ENCODE peak calls at places on chromosomes 12 and 14, in seven cellular contexts. A is OCI-LY7, D is tibial nerve, W is neural progenitor cell, C is tibial artery, Y is PC-3, O is IMR-90. H is an unnamed sample.
A peak's percentile ranks its signal among the peaks of the same experiment; 100 is the strongest.

GRCh38 chr12:2643736-2644135 is 151.0 kb upstream of the FKBP4 start:
- DNase-seq in A (no peak), D (no peak), W (no peak), C (peak; percentile 49), Y (no peak), O (no peak), H (no peak)

GRCh38 chr14:93281937-93282336 is 50.9 kb downstream of the BTBD7 start:
- DNase-seq in A (no peak), D (no peak), W (no peak), C (no peak), Y (no peak), O (peak; percentile 54), H (no peak)

GRCh38 chr12:13941258-13942249 is 39.8 kb downstream of the GRIN2B start:
- DNase-seq in A (peak; percentile 46), D (no peak), W (peak; percentile 85), C (no peak), Y (peak; percentile 72), O (peak; percentile 0), H (peak; percentile 15)

GRCh38 chr12:6950401-6950801 is 755 bp upstream of the PTPN6 start:
- DNase-seq in A (peak; percentile 67), D (no peak), W (no peak), C (no peak), Y (no peak), O (no peak), H (no peak)

GRCh38 chr14:64800000-64800399 is 79.7 kb downstream of the SPTB start:
- DNase-seq in A (peak; percentile 7), D (no peak), W (peak; percentile 45), C (no peak), Y (peak; percentile 69), O (peak; percentile 18), H (peak; percentile 41)

GRCh38 chr12:40106655-40107054 is 774 bp upstream of the SLC2A13 start:
- DNase-seq in A (no peak), D (no peak), W (no peak), C (no peak), Y (peak; percentile 18), O (no peak), H (no peak)

GRCh38 chr12:57454566-57455373 is at the start of gene INHBE:
- DNase-seq in A (peak; percentile 58), D (no peak), W (peak; percentile 86), C (no peak), Y (no peak), O (peak; percentile 96), H (no peak)

GRCh38 chr12:47207005-47207717 is 127.4 kb upstream of the AMIGO2 start:
- DNase-seq in A (peak; percentile 74), D (no peak), W (no peak), C (no peak), Y (no peak), O (no peak), H (no peak)

GRCh38 chr12:112183141-112183581 is 57.8 kb downstream of the TRAFD1 start:
- DNase-seq in A (no peak), D (no peak), W (no peak), C (no peak), Y (no peak), O (peak; percentile 83), H (no peak)

GRCh38 chr12:130068741-130069140 is 93.5 kb upstream of the FZD10 start:
- DNase-seq in A (no peak), D (no peak), W (no peak), C (no peak), Y (no peak), O (no peak), H (no peak)

GRCh38 chr12:52454411-52455201 is 2.7 kb upstream of the KRT6B start:
- DNase-seq in A (no peak), D (no peak), W (no peak), C (no peak), Y (peak; percentile 86), O (no peak), H (no peak)

GRCh38 chr12:43271659-43272058 is 280.3 kb downstream of the ADAMTS20 start:
- DNase-seq in A (no peak), D (no peak), W (no peak), C (no peak), Y (no peak), O (no peak), H (no peak)

GRCh38 chr12:68971404-68971803 is 38.4 kb upstream of the CPM start:
- DNase-seq in A (no peak), D (no peak), W (no peak), C (no peak), Y (peak; percentile 67), O (peak; percentile 82), H (no peak)

GRCh38 chr14:23551266-23552028 is at the start of gene ZFHX2:
- DNase-seq in A (peak; percentile 71), D (peak; percentile 47), W (peak; percentile 96), C (peak; percentile 79), Y (peak; percentile 84), O (peak; percentile 49), H (peak; percentile 78)
- H3K4me1 ChIP-seq in A (peaks cover 21% of the 10 kb centered on the region), D (peaks cover 12% of the 10 kb centered on the region), W (peaks cover 35% of the 10 kb centered on the region), C (peaks cover 27% of the 10 kb centered on the region), Y (peaks cover 9% of the 10 kb centered on the region), O (peaks cover 9% of the 10 kb centered on the region), H (peaks cover 7% of the 10 kb centered on the region)

GRCh38 chr14:69699743-69700309 is 67.1 kb upstream of the SRSF5 start:
- DNase-seq in A (no peak), D (no peak), W (no peak), C (no peak), Y (no peak), O (no peak), H (no peak)

GRCh38 chr14:69698572-69698971 is 68.4 kb upstream of the SRSF5 start:
- DNase-seq in A (no peak), D (no peak), W (no peak), C (no peak), Y (no peak), O (no peak), H (no peak)

GRCh38 chr14:69701857-69702256 is 65.1 kb upstream of the SRSF5 start:
- DNase-seq in A (peak; percentile 50), D (no peak), W (no peak), C (no peak), Y (no peak), O (no peak), H (no peak)

GRCh38 chr14:69701269-69701668 is 65.7 kb upstream of the SRSF5 start:
- DNase-seq in A (no peak), D (no peak), W (peak; percentile 45), C (no peak), Y (no peak), O (no peak), H (no peak)

DNA sequence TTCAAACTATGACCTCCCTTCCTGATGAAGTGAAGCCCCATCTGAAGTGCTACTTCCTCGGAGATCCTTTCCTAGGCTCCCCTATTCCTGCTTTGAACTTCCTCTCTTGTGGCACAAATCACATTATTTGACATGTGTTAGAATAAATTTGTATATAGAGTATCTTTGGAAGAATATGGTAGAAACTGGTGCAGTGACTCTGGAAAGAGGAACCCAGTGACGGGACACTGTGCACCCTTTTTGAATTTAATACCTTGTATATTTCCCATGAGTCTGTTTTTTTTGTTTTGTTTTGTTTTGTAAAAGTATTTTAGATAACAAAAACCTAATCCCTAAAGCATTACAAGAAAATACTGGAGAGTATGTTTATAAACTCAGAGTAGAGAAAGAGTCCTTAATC is 66.3 kb upstream of the SRSF5 start:
- DNase-seq in A (no peak), D (no peak), W (no peak), C (no peak), Y (no peak), O (no peak), H (no peak)
- H3K4me1 ChIP-seq in A (peaks cover 85% of the 10 kb centered on the region), D (peaks cover 41% of the 10 kb centered on the region), W (peaks cover 50% of the 10 kb centered on the region), C (peaks cover 39% of the 10 kb centered on the region), Y (no peaks in the 10 kb centered on the region), O (peaks cover 12% of the 10 kb centered on the region), H (peaks cover 91% of the 10 kb centered on the region)

GRCh38 chr14:73888460-73888725 is 1.7 kb downstream of the ZNF410 start:
- DNase-seq in A (no peak), D (no peak), W (no peak), C (no peak), Y (peak; percentile 32), O (no peak), H (no peak)

GRCh38 chr14:73887116-73887490 is 444 bp downstream of the ZNF410 start:
- DNase-seq in A (no peak), D (no peak), W (no peak), C (no peak), Y (no peak), O (peak; percentile 27), H (no peak)

GRCh38 chr14:73887704-73888459 is 1.2 kb downstream of the ZNF410 start:
- DNase-seq in A (peak; percentile 3), D (no peak), W (no peak), C (no peak), Y (peak; percentile 52), O (no peak), H (no peak)

GRCh38 chr14:73886449-73887115 is at the start of gene ZNF410:
- DNase-seq in A (peak; percentile 88), D (peak; percentile 82), W (peak; percentile 93), C (peak; percentile 98), Y (peak; percentile 97), O (peak; percentile 98), H (peak; percentile 95)

GRCh38 chr14:73884438-73885190 is 2.0 kb upstream of the ZNF410 start:
- DNase-seq in A (no peak), D (no peak), W (no peak), C (no peak), Y (no peak), O (no peak), H (no peak)
- H3K4me1 ChIP-seq in A (peaks cover 32% of the 10 kb centered on the region), D (peaks cover 16% of the 10 kb centered on the region), W (peaks cover 10% of the 10 kb centered on the region), C (peaks cover 32% of the 10 kb centered on the region), Y (peaks cover 14% of the 10 kb centered on the region), O (peaks cover 2% of the 10 kb centered on the region), H (peaks cover 11% of the 10 kb centered on the region)

DNA sequence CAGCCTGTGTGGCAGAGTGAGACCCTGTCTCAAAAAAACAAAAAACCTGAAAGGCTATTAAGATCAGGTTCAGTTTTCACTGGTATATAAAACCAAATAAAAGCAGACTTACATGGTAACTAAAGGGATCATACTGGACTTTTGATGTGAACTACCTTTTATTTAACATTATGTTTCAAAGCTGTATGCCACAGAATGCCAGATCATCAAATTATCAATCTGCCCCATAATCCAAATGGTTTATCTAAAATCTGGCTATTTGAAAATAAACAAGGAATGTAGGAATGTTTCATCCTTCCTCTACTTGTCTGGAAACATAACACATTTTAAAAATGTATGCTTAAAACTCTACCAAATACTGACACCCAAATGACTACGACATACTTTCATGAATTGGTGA is 14.2 kb downstream of the NID2 start:
- DNase-seq in A (no peak), D (no peak), W (no peak), C (no peak), Y (no peak), O (no peak), H (no peak)
- H3K4me1 ChIP-seq in A (no peaks in the 10 kb centered on the region), D (peaks cover 68% of the 10 kb centered on the region), W (no peaks in the 10 kb centered on the region), C (peaks cover 25% of the 10 kb centered on the region), Y (peaks cover 13% of the 10 kb centered on the region), O (peaks cover 35% of the 10 kb centered on the region), H (peaks cover 71% of the 10 kb centered on the region)

GRCh38 chr12:109477963-109478315 is 505 bp downstream of the UBE3B start:
- DNase-seq in A (no peak), D (no peak), W (no peak), C (no peak), Y (no peak), O (no peak), H (no peak)

GRCh38 chr12:109475993-109476806 is 900 bp downstream of the KCTD10 start:
- DNase-seq in A (peak; percentile 4), D (no peak), W (peak; percentile 24), C (no peak), Y (no peak), O (no peak), H (no peak)

GRCh38 chr12:109477185-109477962 is at the start of the genes KCTD10 and UBE3B:
- DNase-seq in A (peak; percentile 93), D (peak; percentile 70), W (peak; percentile 96), C (peak; percentile 92), Y (peak; percentile 93), O (peak; percentile 89), H (peak; percentile 91)

GRCh38 chr12:109475121-109475520 is 2.0 kb downstream of the KCTD10 start:
- DNase-seq in A (no peak), D (no peak), W (no peak), C (no peak), Y (no peak), O (no peak), H (no peak)

GRCh38 chr12:109476807-109477184 is 304 bp downstream of the KCTD10 start:
- DNase-seq in A (no peak), D (no peak), W (no peak), C (no peak), Y (no peak), O (no peak), H (no peak)
- H3K4me1 ChIP-seq in A (peaks cover 22% of the 10 kb centered on the region), D (peaks cover 25% of the 10 kb centered on the region), W (peaks cover 14% of the 10 kb centered on the region), C (peaks cover 59% of the 10 kb centered on the region), Y (peaks cover 18% of the 10 kb centered on the region), O (peaks cover 8% of the 10 kb centered on the region), H (peaks cover 66% of the 10 kb centered on the region)